ENCODE peak calls at places on chromosomes 16 and 17, in five cellular contexts. V is GM12878, E is HEK293T, J is HepG2, S is NT2/D1. O is an unnamed sample.

GRCh38 chr17:47240806-47241205 is 12.8 kb upstream of the ITGB3 start:
- DNase-seq in S (no peak), J (no peak), E (no peak), V (no peak), O (no peak)

GRCh38 chr17:58615768-58616659 is 75.8 kb downstream of the TEX14 start:
- DNase-seq in V (peak; percentile 71), E (no peak), S (no peak), J (no peak), O (no peak)

GRCh38 chr17:42775534-42776098 is 2.4 kb downstream of the VPS25 start:
- DNase-seq in J (peak; percentile 53), S (no peak), V (no peak), E (no peak), O (no peak)

GRCh38 chr17:50799582-50799981 is 32.3 kb upstream of the ANKRD40CL start:
- DNase-seq in J (no peak), E (no peak), S (no peak), V (no peak), O (no peak)

GRCh38 chr16:56311208-56312027 is 113.9 kb downstream of the AMFR start:
- DNase-seq in S (no peak), J (no peak), V (no peak), E (no peak), O (no peak)

GRCh38 chr16:88070989-88071625 is 119.9 kb downstream of the BANP start:
- DNase-seq in E (no peak), J (no peak), S (no peak), V (no peak), O (no peak)

GRCh38 chr17:616407-616806 is 98.2 kb downstream of the VPS53 start:
- DNase-seq in J (no peak), V (no peak), S (no peak), E (no peak), O (no peak)

GRCh38 chr17:38605230-38605851 is 411 bp downstream of the SRCIN1 start:
- DNase-seq in S (no peak), E (peak; percentile 52), V (no peak), J (no peak), O (peak; percentile 82)

GRCh38 chr17:73138541-73139138 is 26.2 kb upstream of the SSTR2 start:
- DNase-seq in E (no peak), V (no peak), S (no peak), J (no peak), O (no peak)

GRCh38 chr16:10262377-10263132 is 80.3 kb upstream of the GRIN2A start:
- DNase-seq in S (no peak), E (no peak), V (no peak), J (peak; percentile 21), O (no peak)

DNA sequence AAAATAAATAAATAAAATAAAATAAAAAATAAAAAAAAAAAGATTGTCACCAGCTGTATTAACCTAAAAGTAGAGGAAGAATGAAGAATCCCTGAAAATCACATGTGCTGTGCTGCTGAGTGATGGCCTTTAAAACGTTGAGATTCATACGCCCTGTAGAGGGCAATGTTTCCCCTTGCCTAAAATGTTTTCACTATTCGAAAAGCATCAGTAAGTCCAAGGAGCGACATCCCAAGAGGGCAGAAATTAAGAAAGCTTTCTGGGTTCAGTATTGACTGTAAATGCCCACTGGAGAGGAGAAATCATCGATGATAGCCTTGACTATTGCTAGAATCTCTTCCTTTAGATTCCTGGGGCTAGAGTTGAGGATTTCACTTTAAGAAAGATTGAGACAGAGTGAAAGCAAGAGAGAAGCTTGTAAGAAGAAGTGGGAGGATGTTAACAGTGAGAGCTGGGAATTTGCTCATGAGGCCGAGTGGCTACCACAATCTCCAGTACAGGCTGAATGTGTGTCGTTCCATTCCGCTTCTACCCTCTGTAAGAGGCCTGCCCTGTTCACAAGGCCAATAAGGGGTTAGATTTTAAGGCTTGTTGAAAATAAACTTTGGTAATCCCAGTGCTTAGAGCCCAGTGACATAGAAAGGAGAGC is 170.8 kb upstream of the FAM20A start:
- DNase-seq in S (peak; percentile 36), J (peak; percentile 71), V (no peak), E (peak; percentile 62), O (no peak)
- TF ChIP-seq SUZ12 in S (no peak), J (no peak), V (no peak), E (no peak), O (no peak)

DNA sequence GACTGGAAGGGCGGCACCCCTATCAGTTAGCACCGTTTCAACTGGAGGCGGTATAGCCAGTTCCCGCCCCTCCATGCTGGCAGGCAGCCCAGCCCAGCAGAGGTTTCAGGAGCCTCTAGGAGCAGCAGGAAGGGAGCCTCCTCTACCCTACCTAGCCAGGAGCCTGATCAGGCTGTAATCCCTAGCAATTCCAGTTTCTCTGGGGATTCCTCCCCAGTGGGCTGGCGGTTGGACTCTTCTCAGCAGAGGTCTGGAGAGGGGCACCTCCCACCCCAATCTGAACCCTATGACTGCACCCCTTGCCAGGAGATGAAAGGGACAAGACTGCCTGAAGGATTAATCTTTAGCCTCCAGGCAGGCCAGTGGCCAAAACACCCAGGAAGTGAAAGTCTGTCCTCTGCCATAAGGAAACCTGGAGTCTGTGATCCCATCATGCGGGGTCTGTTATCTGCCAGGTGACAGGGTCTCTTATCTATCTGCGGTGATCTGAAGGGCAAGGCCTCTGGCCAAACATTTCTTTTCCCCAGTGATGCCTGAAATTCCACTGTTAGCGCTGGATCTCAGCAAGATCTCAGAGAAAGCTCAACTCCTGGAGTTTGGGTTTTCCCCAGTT is 4.9 kb upstream of the CDH1 start:
- DNase-seq in V (no peak), E (peak; percentile 54), J (peak; percentile 62), S (peak; percentile 63), O (no peak)
- TF ChIP-seq SUZ12 in V (no peak), E (no peak), J (no peak), S (no peak), O (no peak)

GRCh38 chr16:59633996-59634579 is 900.0 kb upstream of the GOT2 start:
- DNase-seq in S (no peak), V (no peak), J (no peak), E (no peak), O (no peak)

GRCh38 chr16:59632266-59632855 is 898.2 kb upstream of the GOT2 start:
- DNase-seq in S (no peak), E (no peak), V (no peak), J (no peak), O (no peak)

GRCh38 chr16:59634951-59635350 is 900.8 kb upstream of the GOT2 start:
- DNase-seq in J (no peak), S (no peak), E (no peak), V (no peak), O (no peak)

GRCh38 chr16:59635674-59636073 is 901.6 kb upstream of the GOT2 start:
- DNase-seq in E (no peak), J (no peak), S (no peak), V (no peak), O (no peak)
- TF ChIP-seq SUZ12 in E (no peak), J (no peak), S (no peak), V (no peak), O (no peak)

DNA sequence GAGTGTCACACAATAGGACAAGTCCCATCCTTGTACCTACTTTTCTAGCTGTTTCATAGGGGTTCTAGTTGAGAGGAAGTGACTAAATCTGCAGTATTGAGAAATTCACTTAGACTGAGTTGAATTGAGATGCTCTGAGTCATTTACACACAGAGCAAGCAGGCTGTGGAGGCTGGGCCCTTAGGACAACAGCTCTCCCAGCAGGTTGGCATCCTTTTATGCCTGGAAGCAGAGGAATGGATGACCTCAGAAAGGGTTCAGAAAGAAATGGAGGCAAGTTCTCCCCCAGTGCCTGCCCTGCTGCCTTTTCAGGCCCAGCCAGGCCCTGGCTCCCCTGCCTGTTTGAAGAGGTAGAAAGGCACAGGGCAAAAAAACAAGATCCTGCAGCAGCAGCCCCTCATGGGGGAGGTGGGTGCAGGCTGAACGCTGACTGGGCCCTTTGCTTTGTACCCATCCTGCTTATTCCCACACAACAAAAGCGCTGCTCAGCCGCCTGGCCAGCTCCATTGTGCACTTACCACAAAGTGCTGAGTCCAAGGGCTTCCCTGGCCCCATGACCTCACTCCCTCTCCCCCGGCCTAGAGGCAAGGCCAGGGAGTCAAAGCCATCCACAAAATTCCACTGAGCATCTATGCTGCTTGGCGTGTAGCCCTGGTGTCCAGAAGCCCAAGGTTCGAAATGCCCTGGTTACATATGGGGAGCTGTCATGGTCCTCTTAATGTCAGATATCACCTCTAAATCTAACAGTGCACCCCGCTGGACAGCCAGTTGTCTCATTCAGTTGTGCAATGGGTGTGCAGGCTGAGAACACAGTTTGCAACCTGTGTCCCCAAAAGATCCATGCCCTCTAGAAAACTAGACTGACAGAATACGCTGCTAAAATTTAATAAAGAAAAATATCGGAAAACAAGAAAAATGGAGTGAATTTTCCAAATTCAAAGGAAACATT is 5.4 kb upstream of the CRYBA1 start:
- DNase-seq in J (peak; percentile 83), E (no peak), V (no peak), S (peak; percentile 77), O (peak; percentile 67)
- TF ChIP-seq SUZ12 in J (no peak), E (no peak), V (no peak), S (no peak), O (no peak)

GRCh38 chr17:6104956-6105355 is 34.8 kb downstream of the WSCD1 start:
- DNase-seq in S (no peak), V (no peak), E (no peak), J (no peak), O (no peak)
- TF ChIP-seq SUZ12 in S (no peak), V (no peak), E (no peak), J (no peak), O (no peak)

O was measured in H1.